ENCODE peak calls at places on chromosome 15, in six cellular contexts. I, U, K, Q, H and E are unnamed samples.
A peak's percentile ranks its signal among the peaks of the same experiment; 100 is the strongest.

GRCh38 chr15:57550640-57551039 is 41.1 kb upstream of the MYZAP start:
- DNase-seq in H (no peak), I (peak; percentile 74), U (no peak), Q (no peak), K (no peak), E (peak; percentile 83)

GRCh38 chr15:68022061-68022460 is 32.1 kb upstream of the PIAS1 start:
- DNase-seq in H (no peak), U (no peak), Q (peak; percentile 81), I (peak; percentile 46), K (no peak), E (no peak)

GRCh38 chr15:24054547-24055245 is 367.6 kb upstream of the NDN start:
- DNase-seq in H (peak; percentile 7), U (peak; percentile 2), K (no peak), I (peak; percentile 78), Q (no peak), E (no peak)

GRCh38 chr15:77944002-77944867 is 133.3 kb downstream of the TBC1D2B start:
- DNase-seq in H (peak; percentile 88), U (peak; percentile 87), K (peak; percentile 76), Q (peak; percentile 93), I (peak; percentile 92), E (peak; percentile 90)

GRCh38 chr15:22963546-22964125 is 16.5 kb downstream of the CYFIP1 start:
- DNase-seq in H (no peak), U (no peak), I (no peak), Q (peak; percentile 70), K (no peak), E (no peak)

GRCh38 chr15:98647026-98647773 is 1.1 kb upstream of the IGF1R start:
- DNase-seq in I (peak; percentile 81), H (peak; percentile 92), Q (peak; percentile 89), K (peak; percentile 42), U (peak; percentile 63), E (peak; percentile 90)

GRCh38 chr15:52255008-52255407 is 40.6 kb downstream of the MYO5C start:
- DNase-seq in K (peak; percentile 64), U (peak; percentile 46), Q (no peak), H (no peak), I (no peak), E (no peak)

GRCh38 chr15:57018151-57018550 is 99.7 kb downstream of the TCF12 start:
- DNase-seq in U (no peak), I (no peak), Q (no peak), H (no peak), K (no peak), E (no peak)

GRCh38 chr15:54559405-54560064 is 581.3 kb downstream of the UNC13C start:
- DNase-seq in U (no peak), H (no peak), I (peak; percentile 37), Q (peak; percentile 62), K (no peak), E (no peak)

GRCh38 chr15:67091966-67092677 is 26.7 kb downstream of the SMAD3 start:
- DNase-seq in Q (no peak), K (no peak), H (no peak), U (no peak), I (no peak), E (no peak)

GRCh38 chr15:69469467-69470191 is 17.0 kb downstream of the RPLP1 start:
- DNase-seq in H (no peak), Q (no peak), K (peak; percentile 47), U (no peak), I (no peak), E (no peak)

GRCh38 chr15:82928711-82929110 is 23.8 kb downstream of the HOMER2 start:
- DNase-seq in U (no peak), K (no peak), H (no peak), I (no peak), Q (no peak), E (no peak)

GRCh38 chr15:68152342-68152741 is 52.8 kb downstream of the CALML4 start:
- DNase-seq in I (no peak), K (no peak), U (no peak), Q (no peak), H (no peak), E (no peak)

GRCh38 chr15:52440414-52440813 is 88.3 kb downstream of the MYO5A start:
- DNase-seq in Q (no peak), I (no peak), H (no peak), U (no peak), K (no peak), E (no peak)

GRCh38 chr15:44193651-44194396 is 1.2 kb downstream of the FRMD5 start:
- DNase-seq in H (peak; percentile 27), K (peak; percentile 51), Q (no peak), U (peak; percentile 38), I (no peak), E (no peak)

GRCh38 chr15:38069001-38069400 is 134.6 kb downstream of the TMCO5A start:
- DNase-seq in I (peak; percentile 52), H (no peak), Q (no peak), K (peak; percentile 87), U (peak; percentile 72), E (no peak)

GRCh38 chr15:67080900-67081431 is 15.6 kb downstream of the SMAD3 start:
- DNase-seq in I (peak; percentile 66), H (no peak), U (peak; percentile 75), K (no peak), Q (peak; percentile 77), E (peak; percentile 83)

DNA sequence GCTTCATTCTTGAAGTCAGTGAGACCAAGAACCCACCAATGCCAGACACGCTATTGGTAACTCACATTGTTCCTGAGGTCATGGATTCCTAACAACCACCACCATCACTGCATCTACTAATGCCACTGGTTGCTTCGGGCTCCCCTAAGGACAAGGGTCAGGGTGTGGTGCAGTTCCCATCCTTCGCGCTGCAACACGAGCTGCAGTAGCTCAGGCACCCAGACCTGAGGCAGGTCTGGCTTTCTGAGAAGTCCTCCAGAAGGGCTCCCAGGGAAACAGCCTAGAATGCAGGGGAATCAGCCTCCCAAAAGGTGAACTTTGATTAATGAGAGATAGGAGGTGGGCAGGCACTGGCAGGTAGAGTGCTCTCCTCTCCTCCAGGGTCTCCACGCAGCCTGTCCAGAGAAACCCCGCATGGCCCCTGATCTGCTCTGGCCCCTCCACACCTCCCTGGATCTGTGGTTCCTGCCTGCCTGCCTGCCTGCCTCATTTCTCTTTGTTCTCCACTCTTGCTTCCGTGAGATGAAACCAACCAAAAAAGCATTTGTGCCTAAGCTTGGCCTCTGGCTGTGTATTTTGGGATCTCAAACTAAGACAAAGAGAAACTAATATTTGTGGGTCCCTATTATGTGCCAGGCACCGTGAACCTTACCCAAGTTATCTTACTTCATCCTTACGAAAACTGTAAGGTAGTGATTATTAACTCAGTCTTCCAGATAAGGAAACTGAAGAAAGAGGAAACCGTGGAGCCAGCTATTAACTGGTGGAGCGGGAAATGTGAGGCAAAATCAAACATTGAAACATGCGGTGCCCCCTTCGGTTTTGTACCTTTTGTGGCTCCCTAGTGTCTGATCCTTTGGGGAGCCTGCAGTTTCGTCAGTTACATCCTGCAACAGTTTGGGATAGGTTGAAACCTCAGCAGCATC is 43.9 kb upstream of the USP3 start:
- DNase-seq in Q (no peak), I (no peak), U (no peak), K (no peak), H (no peak), E (no peak)
- H3K4me3 ChIP-seq in Q (no peak overlapping the region), I (no peak overlapping the region), U (no peak overlapping the region), K (no peak overlapping the region), H (no peak overlapping the region), E (no peak overlapping the region)

DNA sequence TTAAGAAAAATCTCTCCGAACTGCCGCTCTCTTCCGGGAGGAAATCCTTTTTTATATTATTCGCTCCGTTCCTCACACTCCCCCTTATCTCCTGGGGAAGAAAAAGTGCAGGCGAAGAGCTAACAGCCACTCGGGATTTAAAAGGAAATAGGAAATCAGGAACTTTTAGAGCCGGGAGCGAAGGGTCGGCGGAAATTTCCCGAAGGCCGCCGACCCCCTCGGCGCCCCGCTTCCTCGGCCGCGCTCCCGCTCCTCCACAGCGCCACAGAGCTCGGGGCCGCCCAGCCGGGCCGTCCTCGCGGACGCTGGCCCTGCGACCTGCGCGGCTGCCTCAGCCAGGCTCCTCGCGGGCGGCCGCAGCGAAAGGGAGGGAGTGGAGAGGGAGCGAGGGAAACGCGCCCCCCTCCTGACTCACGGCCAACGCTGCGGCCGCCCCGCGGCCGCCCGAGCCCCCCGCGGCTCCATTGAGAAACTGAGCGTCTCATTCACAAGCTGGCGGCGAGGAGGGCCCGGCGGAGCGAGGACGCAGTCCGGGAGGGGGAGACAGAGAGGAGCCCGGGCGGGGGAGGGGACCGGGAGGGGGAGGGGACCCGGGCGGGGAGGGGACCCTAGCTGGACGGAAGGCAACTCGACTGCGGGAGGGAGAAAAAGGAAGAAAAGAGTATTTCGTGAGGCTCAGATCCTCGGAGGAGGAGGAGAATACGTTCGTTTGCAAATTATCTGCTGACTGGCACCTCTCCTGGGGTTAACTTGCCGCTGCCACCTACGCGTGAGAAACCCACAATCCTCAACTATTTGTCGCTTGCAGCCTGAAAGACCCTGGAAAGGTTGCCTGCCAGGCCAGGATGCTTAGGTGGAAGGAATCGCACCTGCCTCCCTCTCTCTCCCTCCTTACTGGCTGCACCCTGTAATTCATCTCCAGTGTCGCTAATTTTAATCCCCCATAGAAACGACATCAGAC is at the start of gene PTPN9:
- DNase-seq in I (peak; percentile 73), K (peak; percentile 88), H (peak; percentile 91), U (peak; percentile 82), Q (peak; percentile 88), E (peak; percentile 90)
- TF ChIP-seq CTCF in I (peak; percentile 16), K (peak; percentile 55), H (peak; percentile 38), U (peak; percentile 33), Q (peak; percentile 64), E (peak; percentile 56)

GRCh38 chr15:40338041-40338657 is 2.6 kb downstream of the CCDC9B start:
- DNase-seq in Q (peak; percentile 94), H (peak; percentile 89), K (peak; percentile 82), U (peak; percentile 79), I (peak; percentile 83), E (peak; percentile 89)
- H3K4me3 ChIP-seq in Q (peak overlapping the region; percentile 66), H (no peak overlapping the region), K (no peak overlapping the region), U (peak overlapping the region; percentile 65), I (no peak overlapping the region), E (no peak overlapping the region)

GRCh38 chr15:25183581-25184330 is 229.0 kb downstream of the SNRPN start:
- DNase-seq in H (no peak), U (no peak), Q (peak; percentile 36), I (no peak), K (no peak), E (peak; percentile 40)

GRCh38 chr15:25181290-25182097 is 226.7 kb downstream of the SNRPN start:
- DNase-seq in Q (peak; percentile 46), U (no peak), I (peak; percentile 0), K (no peak), H (no peak), E (peak; percentile 40)

GRCh38 chr15:25184356-25185155 is 229.8 kb downstream of the SNRPN start:
- DNase-seq in K (no peak), H (no peak), I (no peak), Q (peak; percentile 24), U (no peak), E (peak; percentile 25)

GRCh38 chr15:25182098-25182478 is 227.3 kb downstream of the SNRPN start:
- DNase-seq in I (no peak), Q (peak; percentile 35), K (no peak), U (no peak), H (no peak), E (peak; percentile 28)

DNA sequence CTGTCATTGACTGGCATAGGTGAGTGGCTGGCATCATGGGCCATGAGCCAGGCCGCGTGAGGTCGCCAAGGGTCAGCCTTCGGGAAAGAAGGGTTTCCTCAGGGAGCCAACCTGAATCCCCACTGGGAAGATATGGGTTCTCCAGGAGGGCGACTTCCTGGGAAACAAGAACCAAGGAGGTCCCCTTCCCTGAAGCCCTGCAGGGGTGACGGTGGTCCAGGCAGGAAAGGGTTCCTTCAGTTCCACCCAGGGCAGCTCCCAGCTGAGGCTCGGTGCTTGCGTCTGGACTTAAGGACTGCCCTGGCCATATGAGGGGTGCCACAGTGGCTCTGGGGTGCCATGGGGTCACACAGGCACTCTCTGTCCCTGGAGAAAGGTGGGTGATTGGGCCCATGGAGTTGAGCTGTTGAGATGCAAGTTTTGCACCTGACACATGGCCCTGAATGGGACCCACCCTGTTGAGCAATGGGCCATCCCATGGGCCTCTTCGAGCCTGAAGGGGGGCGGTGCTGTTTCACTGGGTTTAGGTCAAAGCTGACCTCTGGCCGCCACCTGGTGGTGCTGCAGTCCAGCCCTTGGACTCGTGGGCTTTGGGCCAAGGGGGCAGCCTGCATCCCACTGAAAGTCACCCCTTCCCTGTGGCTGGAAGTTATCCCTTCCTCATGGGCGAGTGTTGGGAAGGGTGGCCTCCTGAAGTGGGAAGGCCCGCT is 228.1 kb downstream of the SNRPN start:
- DNase-seq in U (no peak), H (no peak), K (no peak), Q (peak; percentile 40), I (no peak), E (peak; percentile 39)
- TF ChIP-seq CTCF in U (no peak), H (no peak), K (no peak), Q (no peak), I (no peak), E (no peak)